ENCODE peak calls at places on chromosomes 3 and 15, in six cellular contexts. L, O, S, T, P and W are unnamed samples.

GRCh38 chr15:101489236-101489632 is 273 bp downstream of the PCSK6 start:
- DNase-seq in T (peak), S (no peak), P (peak), O (no peak), L (no peak), W (peak)

GRCh38 chr15:77633913-77634265 is 1.2 kb upstream of the LINGO1 start:
- DNase-seq in P (no peak), T (no peak), L (no peak), S (no peak), O (no peak), W (no peak)

GRCh38 chr3:10534066-10534465 is 28.7 kb upstream of the ATP2B2 start:
- DNase-seq in T (no peak), O (peak), L (no peak), S (no peak), P (no peak), W (no peak)

GRCh38 chr3:38004415-38005075 is 14.0 kb downstream of the VILL start:
- DNase-seq in T (peak), S (peak), O (peak), L (peak), P (peak), W (peak)

GRCh38 chr3:132660745-132661067 is 577 bp downstream of the UBA5 start:
- DNase-seq in O (no peak), T (no peak), L (no peak), P (peak), S (no peak), W (no peak)

GRCh38 chr15:38647683-38648082 is 83.1 kb upstream of the RASGRP1 start:
- DNase-seq in T (peak), P (peak), S (peak), O (no peak), L (no peak), W (peak)

GRCh38 chr3:98763814-98764691 is 913 bp downstream of the ST3GAL6 start:
- DNase-seq in T (no peak), P (no peak), O (no peak), S (no peak), L (no peak), W (no peak)

GRCh38 chr3:41711656-41712055 is 250.2 kb downstream of the ULK4 start:
- DNase-seq in P (no peak), S (no peak), T (no peak), O (no peak), L (no peak), W (no peak)

GRCh38 chr15:51162865-51163762 is 68.4 kb upstream of the TNFAIP8L3 start:
- DNase-seq in S (peak), L (peak), O (peak), P (peak), T (peak), W (peak)

GRCh38 chr3:13078158-13078905 is 5.1 kb upstream of the IQSEC1 start:
- DNase-seq in O (no peak), T (no peak), S (no peak), P (no peak), L (peak), W (no peak)

GRCh38 chr15:67025719-67026118 is 39.7 kb upstream of the SMAD3 start:
- DNase-seq in P (no peak), O (no peak), T (no peak), S (no peak), L (no peak), W (no peak)

GRCh38 chr3:160935413-160936095 is 169.6 kb downstream of the B3GALNT1 start:
- DNase-seq in O (no peak), L (no peak), T (peak), P (no peak), S (no peak), W (no peak)

GRCh38 chr3:131630812-131631211 is 128.0 kb upstream of the MRPL3 start:
- DNase-seq in S (no peak), O (no peak), T (no peak), P (no peak), L (no peak), W (no peak)

GRCh38 chr3:117645561-117646242 is 936.1 kb downstream of the TUSC7 start:
- DNase-seq in O (no peak), P (no peak), S (no peak), T (no peak), L (no peak), W (no peak)

GRCh38 chr15:77418341-77419049 is 1.4 kb downstream of the PEAK1 start:
- DNase-seq in L (no peak), T (no peak), S (no peak), O (no peak), P (no peak), W (no peak)

GRCh38 chr3:191414286-191414685 is 46.7 kb upstream of the PYDC2 start:
- DNase-seq in O (no peak), P (no peak), L (no peak), S (no peak), T (no peak), W (no peak)

GRCh38 chr3:45455040-45455439 is 66.7 kb downstream of the LARS2 start:
- DNase-seq in T (no peak), P (no peak), O (no peak), S (no peak), L (no peak), W (no peak)

GRCh38 chr3:155995525-155996370 is 124.6 kb upstream of the KCNAB1 start:
- DNase-seq in T (peak), S (peak), L (no peak), P (peak), O (no peak), W (peak)

GRCh38 chr3:159831466-159831865 is 157.2 kb upstream of the IL12A start:
- DNase-seq in L (no peak), O (no peak), S (no peak), T (no peak), P (no peak), W (no peak)

GRCh38 chr15:97900006-97900405 is 60.5 kb upstream of the ARRDC4 start:
- DNase-seq in O (no peak), P (no peak), T (no peak), L (no peak), S (no peak), W (no peak)

GRCh38 chr3:4979401-4980228 is at the start of gene BHLHE40:
- DNase-seq in P (no peak), L (peak), O (peak), T (peak), S (no peak), W (no peak)

GRCh38 chr15:66832679-66833078 is 130.6 kb downstream of the SMAD6 start:
- DNase-seq in O (peak), S (no peak), L (no peak), P (no peak), T (no peak), W (no peak)

GRCh38 chr15:90336705-90337141 is 15.4 kb upstream of the ZNF774 start:
- DNase-seq in T (no peak), P (no peak), L (no peak), S (peak), O (peak), W (peak)

GRCh38 chr15:56082263-56082761 is 88.9 kb upstream of the NEDD4 start:
- DNase-seq in T (no peak), L (no peak), P (no peak), S (peak), O (no peak), W (peak)

GRCh38 chr3:186653079-186653710 is 12.6 kb upstream of the HRG start:
- DNase-seq in S (no peak), L (no peak), P (no peak), O (peak), T (no peak), W (no peak)

GRCh38 chr3:46966811-46967210 is 9.7 kb downstream of the CCDC12 start:
- DNase-seq in T (no peak), P (no peak), O (peak), S (no peak), L (no peak), W (no peak)
- H3K27ac ChIP-seq in T (peak), P (no peak), O (no peak), S (no peak), L (no peak), W (peak)

GRCh38 chr3:48599509-48600285 is 4.6 kb upstream of the COL7A1 start:
- DNase-seq in L (no peak), P (no peak), O (no peak), T (no peak), S (no peak), W (no peak)
- H3K27ac ChIP-seq in L (no peak), P (no peak), O (peak), T (peak), S (peak), W (peak)

GRCh38 chr15:95260856-95261255 is 1029.5 kb downstream of the MCTP2 start:
- DNase-seq in P (no peak), S (no peak), T (no peak), O (no peak), L (no peak), W (no peak)

GRCh38 chr15:95262866-95263564 is 1031.7 kb downstream of the MCTP2 start:
- DNase-seq in T (no peak), L (no peak), P (no peak), S (no peak), O (no peak), W (no peak)

GRCh38 chr15:95259513-95259912 is 1028.2 kb downstream of the MCTP2 start:
- DNase-seq in L (peak), O (peak), T (peak), S (no peak), P (peak), W (peak)

GRCh38 chr15:95261546-95261945 is 1030.2 kb downstream of the MCTP2 start:
- DNase-seq in O (no peak), T (no peak), P (no peak), L (no peak), S (no peak), W (no peak)

GRCh38 chr15:95259965-95260364 is 1028.6 kb downstream of the MCTP2 start:
- DNase-seq in P (no peak), S (peak), L (no peak), O (no peak), T (no peak), W (peak)
- H3K27ac ChIP-seq in P (no peak), S (peak), L (no peak), O (no peak), T (no peak), W (no peak)

GRCh38 chr3:128279594-128279880 is 126.3 kb downstream of the EEFSEC start:
- DNase-seq in P (no peak), T (no peak), L (no peak), O (no peak), S (no peak), W (no peak)

GRCh38 chr3:128277378-128278049 is 124.2 kb downstream of the EEFSEC start:
- DNase-seq in L (no peak), O (no peak), P (no peak), T (no peak), S (no peak), W (no peak)

GRCh38 chr3:128280466-128281455 is 127.5 kb downstream of the EEFSEC start:
- DNase-seq in O (no peak), T (no peak), S (no peak), L (no peak), P (no peak), W (no peak)

GRCh38 chr3:128278130-128278529 is 124.8 kb downstream of the EEFSEC start:
- DNase-seq in O (no peak), T (no peak), S (no peak), P (no peak), L (no peak), W (no peak)

DNA sequence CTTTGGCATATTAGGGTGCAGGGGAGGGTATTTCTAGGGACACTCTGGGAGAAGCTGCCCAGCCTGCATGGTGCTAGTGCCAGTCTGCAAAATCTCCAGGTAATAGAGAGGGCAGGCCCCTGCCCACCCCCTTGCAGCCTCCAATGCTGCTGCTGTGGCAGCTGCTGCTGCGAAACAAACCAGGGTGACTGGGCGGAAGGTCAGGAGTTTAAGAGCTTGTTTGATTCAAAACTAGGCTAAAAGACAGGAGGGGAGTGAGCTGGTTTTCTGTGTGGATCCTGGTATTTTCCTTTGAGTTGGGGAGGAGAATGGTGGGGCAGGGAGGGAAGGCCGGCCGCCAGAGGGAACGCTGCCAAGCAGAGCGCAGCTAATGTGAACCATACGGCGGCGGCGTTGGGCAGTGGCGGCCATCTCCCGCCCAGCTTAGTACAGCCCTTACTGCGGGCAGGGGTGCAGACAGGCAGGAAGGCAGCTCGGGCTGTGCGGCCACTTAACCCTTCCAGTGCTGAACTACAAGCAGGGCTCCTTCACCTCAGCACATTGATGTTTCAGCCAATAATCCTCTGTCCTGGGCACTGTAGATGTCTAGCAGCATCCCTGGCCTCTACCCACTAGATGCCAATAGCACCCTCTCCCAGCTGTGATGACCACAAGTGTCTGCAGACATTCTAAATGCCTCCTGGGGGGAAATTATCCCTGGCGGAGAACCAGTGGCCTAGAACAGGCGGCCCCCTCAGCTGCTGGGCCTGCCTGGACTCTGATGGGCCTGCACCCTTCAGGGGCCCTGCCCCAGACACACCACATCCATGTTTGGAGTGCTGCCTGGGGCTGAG is 125.7 kb downstream of the EEFSEC start:
- DNase-seq in O (no peak), P (no peak), T (peak), S (no peak), L (no peak), W (no peak)
- H3K27ac ChIP-seq in O (no peak), P (no peak), T (peak), S (no peak), L (no peak), W (no peak)

GRCh38 chr3:171321959-171322358 is 138.2 kb downstream of the TNIK start:
- DNase-seq in O (no peak), L (no peak), P (no peak), S (no peak), T (no peak), W (no peak)
- H3K27ac ChIP-seq in O (no peak), L (peak), P (no peak), S (no peak), T (no peak), W (no peak)

GRCh38 chr3:31576521-31576920 is 43.8 kb downstream of the STT3B start:
- DNase-seq in T (no peak), O (no peak), P (no peak), S (no peak), L (no peak), W (no peak)
- H3K27ac ChIP-seq in T (no peak), O (no peak), P (no peak), S (no peak), L (no peak), W (no peak)

GRCh38 chr3:179716226-179716625 is 63.4 kb downstream of the USP13 start:
- DNase-seq in L (no peak), S (no peak), O (no peak), P (no peak), T (no peak), W (no peak)
- H3K27ac ChIP-seq in L (no peak), S (no peak), O (no peak), P (no peak), T (no peak), W (no peak)

GRCh38 chr3:126358038-126358815 is 1.0 kb upstream of the KLF15 start:
- DNase-seq in O (peak), S (no peak), T (no peak), L (no peak), P (no peak), W (no peak)
- H3K27ac ChIP-seq in O (no peak), S (no peak), T (no peak), L (peak), P (no peak), W (no peak)

GRCh38 chr3:141485578-141486415 is 1.0 kb upstream of the RASA2 start:
- DNase-seq in T (peak), O (peak), L (no peak), P (peak), S (peak), W (peak)
- H3K27ac ChIP-seq in T (peak), O (peak), L (no peak), P (no peak), S (peak), W (peak)

GRCh38 chr3:3126477-3127431 is at the start of gene TRNT1:
- DNase-seq in T (peak), O (peak), P (peak), S (peak), L (peak), W (peak)

GRCh38 chr3:3129579-3129978 is 2.8 kb downstream of the TRNT1 start:
- DNase-seq in P (no peak), L (no peak), S (no peak), T (no peak), O (no peak), W (no peak)

GRCh38 chr3:3127432-3128010 is 781 bp downstream of the TRNT1 start:
- DNase-seq in T (peak), O (no peak), P (no peak), S (no peak), L (no peak), W (no peak)

GRCh38 chr3:3125977-3126376 is 763 bp upstream of the TRNT1 start:
- DNase-seq in O (no peak), S (no peak), L (no peak), P (no peak), T (no peak), W (no peak)
- H3K27ac ChIP-seq in O (peak), S (peak), L (peak), P (peak), T (peak), W (peak)